ENCODE peak calls at places on chromosome 16, in six cellular contexts. V is stomach, O is K562, U is endothelial cell of umbilical vein, W is H54, L is breast epithelium. F is an unnamed sample.

GRCh38 chr16:49469930-49470451 is 96.4 kb downstream of the C16orf78 start:
- DNase-seq in V (peak), O (no peak), U (no peak), W (no peak), L (no peak), F (no peak)

GRCh38 chr16:55062446-55062845 is 131.8 kb downstream of the IRX5 start:
- DNase-seq in V (no peak), O (no peak), U (no peak), W (no peak), L (no peak), F (no peak)

GRCh38 chr16:54193656-54194007 is 93.0 kb downstream of the IRX3 start:
- DNase-seq in V (peak), O (peak), U (peak), W (peak), L (peak), F (peak)

GRCh38 chr16:27254262-27254811 is 14.2 kb downstream of the NSMCE1 start:
- DNase-seq in V (no peak), O (no peak), U (peak), W (no peak), L (no peak), F (no peak)

GRCh38 chr16:48011466-48011865 is 144.3 kb downstream of the ABCC12 start:
- DNase-seq in V (no peak), O (no peak), U (no peak), W (no peak), L (no peak), F (no peak)

GRCh38 chr16:15529673-15530072 is 95.3 kb downstream of the BMERB1 start:
- DNase-seq in V (no peak), O (no peak), U (no peak), W (no peak), L (no peak), F (no peak)

GRCh38 chr16:29765167-29766032 is 12.7 kb upstream of the ZG16 start:
- DNase-seq in V (no peak), O (no peak), U (no peak), W (no peak), L (no peak), F (no peak)

GRCh38 chr16:68444058-68444657 is 4.2 kb downstream of the SMPD3 start:
- DNase-seq in V (peak), O (peak), U (peak), W (peak), L (no peak), F (peak)

GRCh38 chr16:27315333-27316037 is 1.7 kb downstream of the IL4R start:
- DNase-seq in V (peak), O (no peak), U (peak), W (peak), L (no peak), F (no peak)

GRCh38 chr16:66696669-66697630 is at the start of gene CMTM4:
- DNase-seq in V (peak), O (peak), U (peak), W (peak), L (peak), F (peak)

GRCh38 chr16:64094992-64095579 is 1026.8 kb downstream of the CDH11 start:
- DNase-seq in V (no peak), O (no peak), U (no peak), W (no peak), L (no peak), F (no peak)

GRCh38 chr16:47858333-47859067 is 297.3 kb downstream of the ABCC12 start:
- DNase-seq in V (no peak), O (no peak), U (no peak), W (no peak), L (no peak), F (no peak)

GRCh38 chr16:90022209-90023077 is 3.2 kb upstream of the DBNDD1 start:
- DNase-seq in V (peak), O (peak), U (peak), W (peak), L (peak), F (peak)

GRCh38 chr16:24825696-24826095 is 20.1 kb upstream of the SLC5A11 start:
- DNase-seq in V (no peak), O (no peak), U (no peak), W (no peak), L (no peak), F (no peak)

GRCh38 chr16:27214084-27214961 is 11.0 kb downstream of the KDM8 start:
- DNase-seq in V (peak), O (no peak), U (no peak), W (no peak), L (no peak), F (no peak)

GRCh38 chr16:56912746-56913703 is 18.9 kb upstream of the HERPUD1 start:
- DNase-seq in V (no peak), O (no peak), U (no peak), W (no peak), L (no peak), F (no peak)

GRCh38 chr16:57609541-57610401 is 18.7 kb upstream of the ADGRG1 start:
- DNase-seq in V (peak), O (no peak), U (peak), W (no peak), L (no peak), F (no peak)

DNA sequence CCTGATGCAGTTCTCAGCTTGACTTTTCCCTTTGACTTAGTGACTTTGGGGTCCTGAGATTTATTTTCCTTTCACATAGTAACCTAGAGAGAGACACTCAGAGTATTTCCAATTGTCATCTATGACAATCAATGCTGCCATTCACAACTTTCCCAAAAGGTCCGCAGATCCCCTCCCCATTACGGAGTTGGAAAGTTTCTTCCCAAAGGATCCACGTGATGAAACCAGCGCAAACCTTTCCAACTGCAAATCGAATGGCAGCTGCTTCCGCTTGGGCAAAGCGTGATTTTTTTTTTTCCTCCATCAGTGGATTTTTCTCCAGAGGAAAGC is 539 bp upstream of the FCSK start:
- DNase-seq in V (no peak), O (no peak), U (no peak), W (no peak), L (no peak), F (no peak)
- TF ChIP-seq POLR2A in V (no peak), O (peak), U (no peak), W (no peak), L (no peak), F (no peak)

DNA sequence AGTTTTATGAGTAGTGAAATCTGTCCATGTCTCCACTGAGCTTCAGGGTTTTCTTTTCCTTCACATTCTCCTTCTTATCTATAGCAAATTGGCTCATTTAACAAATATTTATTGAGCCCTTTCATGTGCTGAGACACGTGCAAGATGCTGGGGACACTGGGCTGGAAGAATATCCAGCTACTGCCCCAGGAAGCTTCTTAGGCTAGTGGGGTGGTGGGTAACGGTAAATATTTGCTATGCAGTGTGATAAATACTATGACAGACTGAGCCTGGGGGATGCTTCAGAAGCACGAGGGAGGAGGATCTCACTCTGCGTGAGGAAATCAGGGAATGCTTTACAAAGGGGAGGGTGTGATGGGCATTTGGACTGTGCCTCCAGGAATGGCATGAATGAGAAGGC is 524.1 kb downstream of the GRIN2A start:
- DNase-seq in V (no peak), O (no peak), U (no peak), W (no peak), L (no peak), F (no peak)
- TF ChIP-seq POLR2A in V (no peak), O (no peak), U (no peak), W (no peak), L (no peak), F (no peak)

GRCh38 chr16:86201746-86202145 is 302.8 kb downstream of the IRF8 start:
- DNase-seq in V (no peak), O (no peak), U (no peak), W (no peak), L (no peak), F (no peak)

GRCh38 chr16:86198201-86199118 is 299.5 kb downstream of the IRF8 start:
- DNase-seq in V (no peak), O (no peak), U (no peak), W (no peak), L (no peak), F (no peak)

GRCh38 chr16:86200722-86201121 is 301.8 kb downstream of the IRF8 start:
- DNase-seq in V (no peak), O (no peak), U (no peak), W (no peak), L (no peak), F (no peak)

GRCh38 chr16:86199182-86199581 is 300.2 kb downstream of the IRF8 start:
- DNase-seq in V (no peak), O (no peak), U (no peak), W (no peak), L (no peak), F (no peak)

DNA sequence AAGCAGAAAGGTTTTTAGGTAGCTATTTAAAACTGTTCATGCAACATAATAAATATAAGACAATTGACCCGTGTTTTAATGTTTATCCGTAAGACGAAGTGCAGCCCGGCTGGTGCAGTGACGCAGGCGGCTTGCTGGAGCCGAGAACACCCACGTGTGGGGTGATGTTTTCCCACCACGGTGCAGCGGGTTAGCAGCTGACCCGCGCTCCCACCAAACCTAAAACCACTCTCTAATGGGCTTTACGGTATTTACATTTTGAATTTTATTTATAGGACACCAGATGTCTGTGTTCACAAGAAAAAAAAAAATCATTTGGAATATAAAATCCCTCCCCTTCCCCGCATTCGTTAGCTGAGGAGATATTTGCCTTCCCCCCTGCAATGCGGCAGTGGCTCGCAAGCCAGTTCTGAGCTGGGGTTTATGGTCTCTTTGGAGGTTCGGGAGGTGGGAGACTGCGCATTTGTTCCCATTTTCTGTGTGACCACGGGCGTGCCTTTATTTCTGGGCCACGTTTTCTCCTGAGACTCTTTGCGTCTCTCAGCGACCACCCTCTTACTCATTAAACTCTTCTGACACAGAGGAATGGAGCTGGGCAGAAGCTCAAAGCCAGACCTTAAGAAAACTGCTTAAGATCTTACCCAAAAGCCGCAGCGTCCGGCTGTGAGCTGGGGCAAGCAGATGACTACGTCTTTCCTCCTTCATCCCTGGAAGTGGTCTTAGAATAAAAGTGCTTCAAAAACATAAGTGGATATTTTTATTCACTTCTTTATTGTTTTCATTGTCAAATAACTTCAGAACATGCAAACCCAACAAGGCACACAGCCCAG is 301.1 kb downstream of the IRF8 start:
- DNase-seq in V (no peak), O (no peak), U (no peak), W (no peak), L (no peak), F (no peak)
- TF ChIP-seq POLR2A in V (no peak), O (no peak), U (no peak), W (no peak), L (no peak), F (no peak)

GRCh38 chr16:88809676-88810165 is 2.0 kb downstream of the APRT start:
- DNase-seq in V (no peak), O (no peak), U (no peak), W (peak), L (no peak), F (peak)
- TF ChIP-seq POLR2A in V (no peak), O (peak), U (no peak), W (peak), L (no peak), F (peak)

GRCh38 chr16:88382491-88383400 is at the start of gene ZNF469:
- DNase-seq in V (peak), O (no peak), U (no peak), W (no peak), L (no peak), F (no peak)
- TF ChIP-seq POLR2A in V (no peak), O (no peak), U (no peak), W (peak), L (no peak), F (no peak)

GRCh38 chr16:75065149-75065807 is 51.3 kb downstream of the LDHD start:
- DNase-seq in V (no peak), O (peak), U (no peak), W (no peak), L (no peak), F (peak)

GRCh38 chr16:75065808-75066149 is 50.8 kb downstream of the LDHD start:
- DNase-seq in V (peak), O (no peak), U (no peak), W (no peak), L (no peak), F (no peak)

GRCh38 chr16:75063549-75064082 is 53.0 kb downstream of the LDHD start:
- DNase-seq in V (no peak), O (no peak), U (no peak), W (no peak), L (no peak), F (no peak)

GRCh38 chr16:75062944-75063444 is 53.6 kb downstream of the LDHD start:
- DNase-seq in V (no peak), O (no peak), U (no peak), W (no peak), L (no peak), F (peak)

GRCh38 chr16:75064403-75065148 is 52.0 kb downstream of the LDHD start:
- DNase-seq in V (peak), O (no peak), U (no peak), W (no peak), L (no peak), F (peak)
- TF ChIP-seq POLR2A in V (no peak), O (no peak), U (no peak), W (no peak), L (no peak), F (peak)

DNA sequence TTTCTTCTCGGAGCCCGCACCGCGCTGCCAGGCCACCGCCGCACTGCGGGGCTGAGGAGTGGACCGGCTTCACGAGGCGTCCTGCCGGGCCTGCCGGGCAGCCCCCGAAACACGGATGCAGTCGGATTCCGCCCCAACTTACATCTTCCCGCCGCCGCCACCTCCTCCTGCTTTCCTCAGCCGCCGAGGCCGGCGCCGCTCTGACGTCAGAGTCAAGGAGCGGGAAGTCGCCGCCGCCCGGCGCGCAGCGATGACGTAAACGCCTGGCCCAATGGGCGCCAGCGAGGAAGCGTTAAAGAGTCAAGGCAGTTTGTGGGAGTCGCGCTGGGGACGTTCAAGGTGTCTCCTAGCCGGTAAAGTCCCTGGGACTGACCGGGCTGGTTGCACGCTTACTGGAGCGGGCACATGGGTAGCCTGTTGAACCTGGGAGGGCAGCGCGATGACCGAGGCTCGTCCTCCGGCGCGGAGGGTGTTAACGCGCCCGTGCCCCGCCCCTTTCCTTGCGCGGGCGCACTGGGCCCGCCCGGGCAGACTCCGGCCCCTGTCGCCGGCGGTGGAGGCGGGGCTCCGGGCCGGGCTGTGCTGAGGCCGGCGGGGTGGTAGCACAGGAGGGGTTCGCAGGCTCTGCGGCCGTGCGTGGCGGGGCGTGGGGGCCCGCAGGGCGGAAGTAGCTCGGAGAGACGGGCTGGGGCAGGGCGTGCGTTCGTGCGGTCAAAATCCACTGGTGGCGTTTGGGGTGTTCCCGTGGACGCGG is at the start of gene RNPS1:
- DNase-seq in V (peak), O (peak), U (peak), W (peak), L (peak), F (peak)
- TF ChIP-seq POLR2A in V (no peak), O (peak), U (peak), W (peak), L (peak), F (peak)

GRCh38 chr16:681746-682427 is 1.7 kb downstream of the STUB1 start:
- DNase-seq in V (no peak), O (peak), U (no peak), W (no peak), L (no peak), F (peak)
- TF ChIP-seq POLR2A in V (no peak), O (peak), U (no peak), W (no peak), L (no peak), F (no peak)

F was measured in erythroblast.